ENCODE peak calls at places on chromosomes 2 and 18, in seven cellular contexts. One of them, this sample, is unnamed.

GRCh38 chr18:45353530-45353929 is 261.7 kb upstream of the SLC14A2 start:
- DNase-seq in activated CD4-positive, alpha-beta T cell treated with anti-CD3 and anti-CD28 coated beads, Interleukin-2, amount 50 U/mL, for 1 hour: no peak
- DNase-seq in GDM1: no peak
- DNase-seq in GM20000: no peak
- DNase-seq in AG08395: peak; percentile 38
- DNase-seq in NCI-H345: no peak
- DNase-seq in stimulated activated CD4-positive, alpha-beta T cell treated with anti-CD3 and anti-CD28 coated beads, Interleukin-12 subunit alpha, Interleukin-12 subunit beta, amount 100 ng/mL, for 48 hours: no peak
- DNase-seq in this sample: no peak

GRCh38 chr2:188647671-188648070 is 326.5 kb upstream of the COL3A1 start:
- DNase-seq in AG08395: no peak
- DNase-seq in GM20000: no peak
- DNase-seq in GDM1: no peak
- DNase-seq in stimulated activated CD4-positive, alpha-beta T cell treated with anti-CD3 and anti-CD28 coated beads, Interleukin-12 subunit alpha, Interleukin-12 subunit beta, amount 100 ng/mL, for 48 hours: no peak
- DNase-seq in activated CD4-positive, alpha-beta T cell treated with anti-CD3 and anti-CD28 coated beads, Interleukin-2, amount 50 U/mL, for 1 hour: no peak
- DNase-seq in NCI-H345: no peak
- DNase-seq in this sample: no peak

GRCh38 chr2:216596234-216596985 is 36.8 kb upstream of the IGFBP2 start:
- DNase-seq in AG08395: peak; percentile 80
- DNase-seq in GM20000: no peak
- DNase-seq in GDM1: no peak
- DNase-seq in activated CD4-positive, alpha-beta T cell treated with anti-CD3 and anti-CD28 coated beads, Interleukin-2, amount 50 U/mL, for 1 hour: no peak
- DNase-seq in stimulated activated CD4-positive, alpha-beta T cell treated with anti-CD3 and anti-CD28 coated beads, Interleukin-12 subunit alpha, Interleukin-12 subunit beta, amount 100 ng/mL, for 48 hours: no peak
- DNase-seq in NCI-H345: peak; percentile 65
- DNase-seq in this sample: no peak

GRCh38 chr2:231612199-231613053 is 19.8 kb downstream of the TEX44 start:
- DNase-seq in GDM1: peak; percentile 83
- DNase-seq in GM20000: peak; percentile 92
- DNase-seq in NCI-H345: peak; percentile 76
- DNase-seq in activated CD4-positive, alpha-beta T cell treated with anti-CD3 and anti-CD28 coated beads, Interleukin-2, amount 50 U/mL, for 1 hour: peak; percentile 90
- DNase-seq in stimulated activated CD4-positive, alpha-beta T cell treated with anti-CD3 and anti-CD28 coated beads, Interleukin-12 subunit alpha, Interleukin-12 subunit beta, amount 100 ng/mL, for 48 hours: peak; percentile 94
- DNase-seq in AG08395: peak; percentile 98
- DNase-seq in this sample: peak; percentile 86

GRCh38 chr2:189799030-189799331 is 14.7 kb downstream of the PMS1 start:
- DNase-seq in AG08395: no peak
- DNase-seq in activated CD4-positive, alpha-beta T cell treated with anti-CD3 and anti-CD28 coated beads, Interleukin-2, amount 50 U/mL, for 1 hour: no peak
- DNase-seq in NCI-H345: no peak
- DNase-seq in GM20000: no peak
- DNase-seq in GDM1: no peak
- DNase-seq in stimulated activated CD4-positive, alpha-beta T cell treated with anti-CD3 and anti-CD28 coated beads, Interleukin-12 subunit alpha, Interleukin-12 subunit beta, amount 100 ng/mL, for 48 hours: no peak
- DNase-seq in this sample: no peak

GRCh38 chr18:7876354-7876753 is 309.2 kb downstream of the PTPRM start:
- DNase-seq in stimulated activated CD4-positive, alpha-beta T cell treated with anti-CD3 and anti-CD28 coated beads, Interleukin-12 subunit alpha, Interleukin-12 subunit beta, amount 100 ng/mL, for 48 hours: no peak
- DNase-seq in AG08395: no peak
- DNase-seq in activated CD4-positive, alpha-beta T cell treated with anti-CD3 and anti-CD28 coated beads, Interleukin-2, amount 50 U/mL, for 1 hour: no peak
- DNase-seq in NCI-H345: no peak
- DNase-seq in GM20000: no peak
- DNase-seq in GDM1: no peak
- DNase-seq in this sample: no peak

GRCh38 chr2:20506281-20506685 is 59.4 kb downstream of the RHOB start:
- DNase-seq in stimulated activated CD4-positive, alpha-beta T cell treated with anti-CD3 and anti-CD28 coated beads, Interleukin-12 subunit alpha, Interleukin-12 subunit beta, amount 100 ng/mL, for 48 hours: no peak
- DNase-seq in NCI-H345: no peak
- DNase-seq in AG08395: peak; percentile 67
- DNase-seq in GM20000: no peak
- DNase-seq in activated CD4-positive, alpha-beta T cell treated with anti-CD3 and anti-CD28 coated beads, Interleukin-2, amount 50 U/mL, for 1 hour: no peak
- DNase-seq in GDM1: no peak
- DNase-seq in this sample: no peak

GRCh38 chr2:144479659-144480058 is 40.3 kb downstream of the ZEB2 start:
- DNase-seq in NCI-H345: no peak
- DNase-seq in GDM1: no peak
- DNase-seq in AG08395: no peak
- DNase-seq in activated CD4-positive, alpha-beta T cell treated with anti-CD3 and anti-CD28 coated beads, Interleukin-2, amount 50 U/mL, for 1 hour: no peak
- DNase-seq in GM20000: peak; percentile 18
- DNase-seq in stimulated activated CD4-positive, alpha-beta T cell treated with anti-CD3 and anti-CD28 coated beads, Interleukin-12 subunit alpha, Interleukin-12 subunit beta, amount 100 ng/mL, for 48 hours: no peak
- DNase-seq in this sample: no peak

GRCh38 chr2:39693275-39693674 is 27.6 kb downstream of the TMEM178A start:
- DNase-seq in activated CD4-positive, alpha-beta T cell treated with anti-CD3 and anti-CD28 coated beads, Interleukin-2, amount 50 U/mL, for 1 hour: no peak
- DNase-seq in stimulated activated CD4-positive, alpha-beta T cell treated with anti-CD3 and anti-CD28 coated beads, Interleukin-12 subunit alpha, Interleukin-12 subunit beta, amount 100 ng/mL, for 48 hours: no peak
- DNase-seq in AG08395: no peak
- DNase-seq in GDM1: no peak
- DNase-seq in NCI-H345: no peak
- DNase-seq in GM20000: no peak
- DNase-seq in this sample: no peak

GRCh38 chr18:48119204-48119603 is 188.7 kb upstream of the SMAD2 start:
- DNase-seq in NCI-H345: no peak
- DNase-seq in AG08395: no peak
- DNase-seq in stimulated activated CD4-positive, alpha-beta T cell treated with anti-CD3 and anti-CD28 coated beads, Interleukin-12 subunit alpha, Interleukin-12 subunit beta, amount 100 ng/mL, for 48 hours: no peak
- DNase-seq in activated CD4-positive, alpha-beta T cell treated with anti-CD3 and anti-CD28 coated beads, Interleukin-2, amount 50 U/mL, for 1 hour: no peak
- DNase-seq in GM20000: no peak
- DNase-seq in GDM1: no peak
- DNase-seq in this sample: no peak

GRCh38 chr2:240989451-240990265 is 8.8 kb upstream of the SNED1 start:
- DNase-seq in stimulated activated CD4-positive, alpha-beta T cell treated with anti-CD3 and anti-CD28 coated beads, Interleukin-12 subunit alpha, Interleukin-12 subunit beta, amount 100 ng/mL, for 48 hours: no peak
- DNase-seq in AG08395: peak; percentile 38
- DNase-seq in activated CD4-positive, alpha-beta T cell treated with anti-CD3 and anti-CD28 coated beads, Interleukin-2, amount 50 U/mL, for 1 hour: no peak
- DNase-seq in GDM1: no peak
- DNase-seq in GM20000: no peak
- DNase-seq in NCI-H345: no peak
- DNase-seq in this sample: no peak

GRCh38 chr2:102070058-102070642 is 72.4 kb upstream of the IL1R1 start:
- DNase-seq in activated CD4-positive, alpha-beta T cell treated with anti-CD3 and anti-CD28 coated beads, Interleukin-2, amount 50 U/mL, for 1 hour: no peak
- DNase-seq in NCI-H345: no peak
- DNase-seq in stimulated activated CD4-positive, alpha-beta T cell treated with anti-CD3 and anti-CD28 coated beads, Interleukin-12 subunit alpha, Interleukin-12 subunit beta, amount 100 ng/mL, for 48 hours: no peak
- DNase-seq in GDM1: no peak
- DNase-seq in GM20000: no peak
- DNase-seq in AG08395: peak; percentile 82
- DNase-seq in this sample: no peak

GRCh38 chr2:238582159-238582558 is 155.4 kb downstream of the ASB1 start:
- DNase-seq in GDM1: no peak
- DNase-seq in AG08395: peak; percentile 41
- DNase-seq in NCI-H345: no peak
- DNase-seq in stimulated activated CD4-positive, alpha-beta T cell treated with anti-CD3 and anti-CD28 coated beads, Interleukin-12 subunit alpha, Interleukin-12 subunit beta, amount 100 ng/mL, for 48 hours: no peak
- DNase-seq in activated CD4-positive, alpha-beta T cell treated with anti-CD3 and anti-CD28 coated beads, Interleukin-2, amount 50 U/mL, for 1 hour: no peak
- DNase-seq in GM20000: no peak
- DNase-seq in this sample: no peak

GRCh38 chr2:221133941-221134340 is 438.2 kb downstream of the EPHA4 start:
- DNase-seq in GDM1: no peak
- DNase-seq in NCI-H345: no peak
- DNase-seq in GM20000: no peak
- DNase-seq in AG08395: peak; percentile 9
- DNase-seq in activated CD4-positive, alpha-beta T cell treated with anti-CD3 and anti-CD28 coated beads, Interleukin-2, amount 50 U/mL, for 1 hour: no peak
- DNase-seq in stimulated activated CD4-positive, alpha-beta T cell treated with anti-CD3 and anti-CD28 coated beads, Interleukin-12 subunit alpha, Interleukin-12 subunit beta, amount 100 ng/mL, for 48 hours: no peak
- DNase-seq in this sample: no peak

GRCh38 chr2:174577967-174578589 is 19.5 kb downstream of the WIPF1 start:
- DNase-seq in GM20000: peak; percentile 41
- DNase-seq in AG08395: peak; percentile 56
- DNase-seq in GDM1: no peak
- DNase-seq in activated CD4-positive, alpha-beta T cell treated with anti-CD3 and anti-CD28 coated beads, Interleukin-2, amount 50 U/mL, for 1 hour: peak; percentile 58
- DNase-seq in NCI-H345: no peak
- DNase-seq in stimulated activated CD4-positive, alpha-beta T cell treated with anti-CD3 and anti-CD28 coated beads, Interleukin-12 subunit alpha, Interleukin-12 subunit beta, amount 100 ng/mL, for 48 hours: no peak
- DNase-seq in this sample: peak; percentile 51

GRCh38 chr2:227402959-227403358 is 15.2 kb upstream of the SCYGR1 start:
- DNase-seq in NCI-H345: no peak
- DNase-seq in AG08395: no peak
- DNase-seq in stimulated activated CD4-positive, alpha-beta T cell treated with anti-CD3 and anti-CD28 coated beads, Interleukin-12 subunit alpha, Interleukin-12 subunit beta, amount 100 ng/mL, for 48 hours: no peak
- DNase-seq in activated CD4-positive, alpha-beta T cell treated with anti-CD3 and anti-CD28 coated beads, Interleukin-2, amount 50 U/mL, for 1 hour: no peak
- DNase-seq in GM20000: no peak
- DNase-seq in GDM1: no peak
- DNase-seq in this sample: no peak

GRCh38 chr2:54083021-54083420 is 32.4 kb upstream of the ACYP2 start:
- DNase-seq in GDM1: no peak
- DNase-seq in activated CD4-positive, alpha-beta T cell treated with anti-CD3 and anti-CD28 coated beads, Interleukin-2, amount 50 U/mL, for 1 hour: no peak
- DNase-seq in NCI-H345: no peak
- DNase-seq in stimulated activated CD4-positive, alpha-beta T cell treated with anti-CD3 and anti-CD28 coated beads, Interleukin-12 subunit alpha, Interleukin-12 subunit beta, amount 100 ng/mL, for 48 hours: no peak
- DNase-seq in AG08395: no peak
- DNase-seq in GM20000: no peak
- DNase-seq in this sample: no peak

GRCh38 chr2:144644549-144644948 is 124.6 kb upstream of the ZEB2 start:
- DNase-seq in NCI-H345: no peak
- DNase-seq in AG08395: no peak
- DNase-seq in activated CD4-positive, alpha-beta T cell treated with anti-CD3 and anti-CD28 coated beads, Interleukin-2, amount 50 U/mL, for 1 hour: no peak
- DNase-seq in GDM1: no peak
- DNase-seq in stimulated activated CD4-positive, alpha-beta T cell treated with anti-CD3 and anti-CD28 coated beads, Interleukin-12 subunit alpha, Interleukin-12 subunit beta, amount 100 ng/mL, for 48 hours: no peak
- DNase-seq in GM20000: no peak
- DNase-seq in this sample: no peak

GRCh38 chr2:219178377-219179175 is 501 bp downstream of the RETREG2 start:
- DNase-seq in AG08395: peak; percentile 36
- DNase-seq in activated CD4-positive, alpha-beta T cell treated with anti-CD3 and anti-CD28 coated beads, Interleukin-2, amount 50 U/mL, for 1 hour: peak; percentile 22
- DNase-seq in NCI-H345: peak; percentile 36
- DNase-seq in GM20000: peak; percentile 56
- DNase-seq in GDM1: no peak
- DNase-seq in stimulated activated CD4-positive, alpha-beta T cell treated with anti-CD3 and anti-CD28 coated beads, Interleukin-12 subunit alpha, Interleukin-12 subunit beta, amount 100 ng/mL, for 48 hours: no peak
- DNase-seq in this sample: no peak

GRCh38 chr2:166240387-166241313 is 112.8 kb upstream of the SCN1A start:
- DNase-seq in GDM1: no peak
- DNase-seq in AG08395: peak; percentile 10
- DNase-seq in NCI-H345: no peak
- DNase-seq in activated CD4-positive, alpha-beta T cell treated with anti-CD3 and anti-CD28 coated beads, Interleukin-2, amount 50 U/mL, for 1 hour: no peak
- DNase-seq in GM20000: no peak
- DNase-seq in stimulated activated CD4-positive, alpha-beta T cell treated with anti-CD3 and anti-CD28 coated beads, Interleukin-12 subunit alpha, Interleukin-12 subunit beta, amount 100 ng/mL, for 48 hours: no peak
- DNase-seq in this sample: no peak

GRCh38 chr2:68799615-68800400 is 65.2 kb downstream of the ARHGAP25 start:
- DNase-seq in GM20000: no peak
- DNase-seq in NCI-H345: peak; percentile 59
- DNase-seq in stimulated activated CD4-positive, alpha-beta T cell treated with anti-CD3 and anti-CD28 coated beads, Interleukin-12 subunit alpha, Interleukin-12 subunit beta, amount 100 ng/mL, for 48 hours: no peak
- DNase-seq in GDM1: no peak
- DNase-seq in activated CD4-positive, alpha-beta T cell treated with anti-CD3 and anti-CD28 coated beads, Interleukin-2, amount 50 U/mL, for 1 hour: no peak
- DNase-seq in AG08395: no peak
- DNase-seq in this sample: no peak

GRCh38 chr2:126329152-126329551 is 326.8 kb upstream of the GYPC start:
- DNase-seq in AG08395: no peak
- DNase-seq in GDM1: no peak
- DNase-seq in NCI-H345: no peak
- DNase-seq in stimulated activated CD4-positive, alpha-beta T cell treated with anti-CD3 and anti-CD28 coated beads, Interleukin-12 subunit alpha, Interleukin-12 subunit beta, amount 100 ng/mL, for 48 hours: no peak
- DNase-seq in GM20000: no peak
- DNase-seq in activated CD4-positive, alpha-beta T cell treated with anti-CD3 and anti-CD28 coated beads, Interleukin-2, amount 50 U/mL, for 1 hour: no peak
- DNase-seq in this sample: no peak

GRCh38 chr2:216492951-216493685 is 5.5 kb upstream of the RPL37A start:
- DNase-seq in activated CD4-positive, alpha-beta T cell treated with anti-CD3 and anti-CD28 coated beads, Interleukin-2, amount 50 U/mL, for 1 hour: no peak
- DNase-seq in AG08395: peak; percentile 67
- DNase-seq in GDM1: no peak
- DNase-seq in stimulated activated CD4-positive, alpha-beta T cell treated with anti-CD3 and anti-CD28 coated beads, Interleukin-12 subunit alpha, Interleukin-12 subunit beta, amount 100 ng/mL, for 48 hours: no peak
- DNase-seq in GM20000: no peak
- DNase-seq in NCI-H345: no peak
- DNase-seq in this sample: no peak

GRCh38 chr18:615773-616172 is 19.0 kb downstream of the CLUL1 start:
- DNase-seq in AG08395: no peak
- DNase-seq in GM20000: no peak
- DNase-seq in stimulated activated CD4-positive, alpha-beta T cell treated with anti-CD3 and anti-CD28 coated beads, Interleukin-12 subunit alpha, Interleukin-12 subunit beta, amount 100 ng/mL, for 48 hours: no peak
- DNase-seq in activated CD4-positive, alpha-beta T cell treated with anti-CD3 and anti-CD28 coated beads, Interleukin-2, amount 50 U/mL, for 1 hour: no peak
- DNase-seq in NCI-H345: no peak
- DNase-seq in GDM1: no peak
- DNase-seq in this sample: no peak

GRCh38 chr18:76445741-76446232 is 49.3 kb downstream of the ZNF516 start:
- DNase-seq in NCI-H345: no peak
- DNase-seq in GM20000: no peak
- DNase-seq in GDM1: no peak
- DNase-seq in AG08395: no peak
- DNase-seq in stimulated activated CD4-positive, alpha-beta T cell treated with anti-CD3 and anti-CD28 coated beads, Interleukin-12 subunit alpha, Interleukin-12 subunit beta, amount 100 ng/mL, for 48 hours: no peak
- DNase-seq in activated CD4-positive, alpha-beta T cell treated with anti-CD3 and anti-CD28 coated beads, Interleukin-2, amount 50 U/mL, for 1 hour: no peak
- DNase-seq in this sample: no peak

GRCh38 chr2:186543561-186544131 is 46.2 kb upstream of the ITGAV start:
- DNase-seq in GDM1: no peak
- DNase-seq in stimulated activated CD4-positive, alpha-beta T cell treated with anti-CD3 and anti-CD28 coated beads, Interleukin-12 subunit alpha, Interleukin-12 subunit beta, amount 100 ng/mL, for 48 hours: no peak
- DNase-seq in activated CD4-positive, alpha-beta T cell treated with anti-CD3 and anti-CD28 coated beads, Interleukin-2, amount 50 U/mL, for 1 hour: no peak
- DNase-seq in GM20000: no peak
- DNase-seq in NCI-H345: no peak
- DNase-seq in AG08395: peak; percentile 20
- DNase-seq in this sample: no peak

GRCh38 chr2:216308532-216308931 is 63.8 kb downstream of the MARCHF4 start:
- DNase-seq in GDM1: no peak
- DNase-seq in stimulated activated CD4-positive, alpha-beta T cell treated with anti-CD3 and anti-CD28 coated beads, Interleukin-12 subunit alpha, Interleukin-12 subunit beta, amount 100 ng/mL, for 48 hours: no peak
- DNase-seq in GM20000: no peak
- DNase-seq in AG08395: peak; percentile 25
- DNase-seq in NCI-H345: peak; percentile 31
- DNase-seq in activated CD4-positive, alpha-beta T cell treated with anti-CD3 and anti-CD28 coated beads, Interleukin-2, amount 50 U/mL, for 1 hour: no peak
- DNase-seq in this sample: no peak

GRCh38 chr2:156896294-156896693 is 361.2 kb upstream of the GALNT5 start:
- DNase-seq in activated CD4-positive, alpha-beta T cell treated with anti-CD3 and anti-CD28 coated beads, Interleukin-2, amount 50 U/mL, for 1 hour: no peak
- DNase-seq in GDM1: peak; percentile 10
- DNase-seq in stimulated activated CD4-positive, alpha-beta T cell treated with anti-CD3 and anti-CD28 coated beads, Interleukin-12 subunit alpha, Interleukin-12 subunit beta, amount 100 ng/mL, for 48 hours: no peak
- DNase-seq in GM20000: peak; percentile 22
- DNase-seq in NCI-H345: no peak
- DNase-seq in AG08395: peak; percentile 3
- DNase-seq in this sample: no peak

GRCh38 chr18:56258178-56258577 is 380.2 kb downstream of the TXNL1 start:
- DNase-seq in GDM1: no peak
- DNase-seq in AG08395: no peak
- DNase-seq in activated CD4-positive, alpha-beta T cell treated with anti-CD3 and anti-CD28 coated beads, Interleukin-2, amount 50 U/mL, for 1 hour: no peak
- DNase-seq in NCI-H345: no peak
- DNase-seq in stimulated activated CD4-positive, alpha-beta T cell treated with anti-CD3 and anti-CD28 coated beads, Interleukin-12 subunit alpha, Interleukin-12 subunit beta, amount 100 ng/mL, for 48 hours: no peak
- DNase-seq in GM20000: no peak
- DNase-seq in this sample: no peak

GRCh38 chr18:48922801-48923730 is 27.7 kb downstream of the SMAD7 start:
- DNase-seq in activated CD4-positive, alpha-beta T cell treated with anti-CD3 and anti-CD28 coated beads, Interleukin-2, amount 50 U/mL, for 1 hour: no peak
- DNase-seq in NCI-H345: no peak
- DNase-seq in GM20000: no peak
- DNase-seq in stimulated activated CD4-positive, alpha-beta T cell treated with anti-CD3 and anti-CD28 coated beads, Interleukin-12 subunit alpha, Interleukin-12 subunit beta, amount 100 ng/mL, for 48 hours: no peak
- DNase-seq in GDM1: peak; percentile 55
- DNase-seq in AG08395: peak; percentile 95
- DNase-seq in this sample: no peak

GRCh38 chr2:203584784-203585183 is 49.7 kb upstream of the RAPH1 start:
- DNase-seq in AG08395: no peak
- DNase-seq in GDM1: no peak
- DNase-seq in stimulated activated CD4-positive, alpha-beta T cell treated with anti-CD3 and anti-CD28 coated beads, Interleukin-12 subunit alpha, Interleukin-12 subunit beta, amount 100 ng/mL, for 48 hours: no peak
- DNase-seq in GM20000: no peak
- DNase-seq in NCI-H345: peak; percentile 4
- DNase-seq in activated CD4-positive, alpha-beta T cell treated with anti-CD3 and anti-CD28 coated beads, Interleukin-2, amount 50 U/mL, for 1 hour: no peak
- DNase-seq in this sample: no peak

GRCh38 chr2:121505005-121505404 is 25.7 kb upstream of the RNU4ATAC start:
- DNase-seq in NCI-H345: no peak
- DNase-seq in GDM1: no peak
- DNase-seq in AG08395: peak; percentile 79
- DNase-seq in activated CD4-positive, alpha-beta T cell treated with anti-CD3 and anti-CD28 coated beads, Interleukin-2, amount 50 U/mL, for 1 hour: no peak
- DNase-seq in stimulated activated CD4-positive, alpha-beta T cell treated with anti-CD3 and anti-CD28 coated beads, Interleukin-12 subunit alpha, Interleukin-12 subunit beta, amount 100 ng/mL, for 48 hours: no peak
- DNase-seq in GM20000: no peak
- DNase-seq in this sample: no peak

GRCh38 chr2:190572251-190572650 is 37.7 kb upstream of the NEMP2 start:
- DNase-seq in GM20000: no peak
- DNase-seq in AG08395: no peak
- DNase-seq in activated CD4-positive, alpha-beta T cell treated with anti-CD3 and anti-CD28 coated beads, Interleukin-2, amount 50 U/mL, for 1 hour: no peak
- DNase-seq in GDM1: no peak
- DNase-seq in stimulated activated CD4-positive, alpha-beta T cell treated with anti-CD3 and anti-CD28 coated beads, Interleukin-12 subunit alpha, Interleukin-12 subunit beta, amount 100 ng/mL, for 48 hours: no peak
- DNase-seq in NCI-H345: no peak
- DNase-seq in this sample: no peak

GRCh38 chr2:216829533-216829932 is 30.3 kb downstream of the TNP1 start:
- DNase-seq in activated CD4-positive, alpha-beta T cell treated with anti-CD3 and anti-CD28 coated beads, Interleukin-2, amount 50 U/mL, for 1 hour: no peak
- DNase-seq in stimulated activated CD4-positive, alpha-beta T cell treated with anti-CD3 and anti-CD28 coated beads, Interleukin-12 subunit alpha, Interleukin-12 subunit beta, amount 100 ng/mL, for 48 hours: no peak
- DNase-seq in AG08395: peak; percentile 71
- DNase-seq in GM20000: no peak
- DNase-seq in NCI-H345: peak; percentile 80
- DNase-seq in GDM1: no peak
- DNase-seq in this sample: no peak

GRCh38 chr2:38269421-38269820 is 107.7 kb downstream of the ATL2 start:
- DNase-seq in AG08395: no peak
- DNase-seq in NCI-H345: no peak
- DNase-seq in GM20000: no peak
- DNase-seq in stimulated activated CD4-positive, alpha-beta T cell treated with anti-CD3 and anti-CD28 coated beads, Interleukin-12 subunit alpha, Interleukin-12 subunit beta, amount 100 ng/mL, for 48 hours: no peak
- DNase-seq in activated CD4-positive, alpha-beta T cell treated with anti-CD3 and anti-CD28 coated beads, Interleukin-2, amount 50 U/mL, for 1 hour: no peak
- DNase-seq in GDM1: no peak
- DNase-seq in this sample: no peak

GRCh38 chr2:234502285-234502918 is 5.5 kb upstream of the ARL4C start:
- DNase-seq in GDM1: no peak
- DNase-seq in AG08395: peak; percentile 68
- DNase-seq in GM20000: no peak
- DNase-seq in stimulated activated CD4-positive, alpha-beta T cell treated with anti-CD3 and anti-CD28 coated beads, Interleukin-12 subunit alpha, Interleukin-12 subunit beta, amount 100 ng/mL, for 48 hours: no peak
- DNase-seq in NCI-H345: peak; percentile 41
- DNase-seq in activated CD4-positive, alpha-beta T cell treated with anti-CD3 and anti-CD28 coated beads, Interleukin-2, amount 50 U/mL, for 1 hour: no peak
- DNase-seq in this sample: no peak

GRCh38 chr18:26133652-26134051 is at the start of gene PSMA8:
- DNase-seq in GDM1: peak; percentile 73
- DNase-seq in activated CD4-positive, alpha-beta T cell treated with anti-CD3 and anti-CD28 coated beads, Interleukin-2, amount 50 U/mL, for 1 hour: peak; percentile 43
- DNase-seq in stimulated activated CD4-positive, alpha-beta T cell treated with anti-CD3 and anti-CD28 coated beads, Interleukin-12 subunit alpha, Interleukin-12 subunit beta, amount 100 ng/mL, for 48 hours: peak; percentile 14
- DNase-seq in GM20000: peak; percentile 21
- DNase-seq in AG08395: no peak
- DNase-seq in NCI-H345: no peak
- DNase-seq in this sample: no peak

GRCh38 chr2:231339318-231339717 is 56.2 kb upstream of the B3GNT7 start:
- DNase-seq in GM20000: no peak
- DNase-seq in GDM1: no peak
- DNase-seq in AG08395: no peak
- DNase-seq in activated CD4-positive, alpha-beta T cell treated with anti-CD3 and anti-CD28 coated beads, Interleukin-2, amount 50 U/mL, for 1 hour: no peak
- DNase-seq in NCI-H345: no peak
- DNase-seq in stimulated activated CD4-positive, alpha-beta T cell treated with anti-CD3 and anti-CD28 coated beads, Interleukin-12 subunit alpha, Interleukin-12 subunit beta, amount 100 ng/mL, for 48 hours: no peak
- DNase-seq in this sample: no peak